ENCODE peak calls at places on chromosomes 7 and 10, in six cellular contexts. One of them, this sample, is unnamed.

GRCh38 chr7:128718967-128719642 is 20.1 kb upstream of the CALU start:
- DNase-seq in body of pancreas: no peak
- DNase-seq in mucosa of descending colon: no peak
- DNase-seq in tibial nerve: no peak
- DNase-seq in CD4-positive, alpha-beta T cell: no peak
- DNase-seq in bronchial epithelial cell: no peak
- DNase-seq in this sample: no peak

GRCh38 chr10:126640391-126640790 is 30.1 kb downstream of the C10orf90 start:
- DNase-seq in body of pancreas: no peak
- DNase-seq in mucosa of descending colon: no peak
- DNase-seq in tibial nerve: no peak
- DNase-seq in CD4-positive, alpha-beta T cell: no peak
- DNase-seq in bronchial epithelial cell: peak; percentile 82
- DNase-seq in this sample: peak; percentile 81

GRCh38 chr10:3622845-3623621 is 162.0 kb downstream of the KLF6 start:
- DNase-seq in body of pancreas: no peak
- DNase-seq in mucosa of descending colon: no peak
- DNase-seq in tibial nerve: no peak
- DNase-seq in CD4-positive, alpha-beta T cell: no peak
- DNase-seq in bronchial epithelial cell: no peak
- DNase-seq in this sample: peak; percentile 15

GRCh38 chr7:46993396-46993795 is 588.5 kb downstream of the TNS3 start:
- DNase-seq in body of pancreas: no peak
- DNase-seq in mucosa of descending colon: no peak
- DNase-seq in tibial nerve: no peak
- DNase-seq in CD4-positive, alpha-beta T cell: no peak
- DNase-seq in bronchial epithelial cell: peak; percentile 74
- DNase-seq in this sample: peak; percentile 36

GRCh38 chr10:110661292-110661691 is 17.2 kb downstream of the RBM20 start:
- DNase-seq in body of pancreas: no peak
- DNase-seq in mucosa of descending colon: no peak
- DNase-seq in tibial nerve: no peak
- DNase-seq in CD4-positive, alpha-beta T cell: no peak
- DNase-seq in bronchial epithelial cell: no peak
- DNase-seq in this sample: no peak

GRCh38 chr10:48792687-48793096 is 108.0 kb downstream of the WDFY4 start:
- DNase-seq in body of pancreas: no peak
- DNase-seq in mucosa of descending colon: peak; percentile 10
- DNase-seq in tibial nerve: no peak
- DNase-seq in CD4-positive, alpha-beta T cell: no peak
- DNase-seq in bronchial epithelial cell: peak; percentile 91
- DNase-seq in this sample: peak; percentile 88

GRCh38 chr7:120272896-120273475 is at the start of gene KCND2:
- DNase-seq in body of pancreas: no peak
- DNase-seq in mucosa of descending colon: no peak
- DNase-seq in tibial nerve: no peak
- DNase-seq in CD4-positive, alpha-beta T cell: no peak
- DNase-seq in bronchial epithelial cell: no peak
- DNase-seq in this sample: no peak

GRCh38 chr10:116944911-116945310 is 60.1 kb downstream of the SHTN1 start:
- DNase-seq in body of pancreas: no peak
- DNase-seq in mucosa of descending colon: no peak
- DNase-seq in tibial nerve: no peak
- DNase-seq in CD4-positive, alpha-beta T cell: no peak
- DNase-seq in bronchial epithelial cell: no peak
- DNase-seq in this sample: no peak

GRCh38 chr10:78623577-78624215 is 445.1 kb upstream of the ZMIZ1 start:
- DNase-seq in body of pancreas: peak; percentile 35
- DNase-seq in mucosa of descending colon: peak; percentile 19
- DNase-seq in tibial nerve: no peak
- DNase-seq in CD4-positive, alpha-beta T cell: no peak
- DNase-seq in bronchial epithelial cell: peak; percentile 87
- DNase-seq in this sample: peak; percentile 13

GRCh38 chr7:129262333-129262732 is 37.5 kb downstream of the AHCYL2 start:
- DNase-seq in body of pancreas: no peak
- DNase-seq in mucosa of descending colon: no peak
- DNase-seq in tibial nerve: no peak
- DNase-seq in CD4-positive, alpha-beta T cell: no peak
- DNase-seq in bronchial epithelial cell: no peak
- DNase-seq in this sample: no peak

GRCh38 chr10:77163670-77164348 is 473.8 kb downstream of the KCNMA1 start:
- DNase-seq in body of pancreas: peak; percentile 18
- DNase-seq in mucosa of descending colon: peak; percentile 52
- DNase-seq in tibial nerve: peak; percentile 36
- DNase-seq in CD4-positive, alpha-beta T cell: no peak
- DNase-seq in bronchial epithelial cell: peak; percentile 100
- DNase-seq in this sample: peak; percentile 97

GRCh38 chr7:129497156-129497555 is 5.2 kb upstream of the SMKR1 start:
- DNase-seq in body of pancreas: no peak
- DNase-seq in mucosa of descending colon: no peak
- DNase-seq in tibial nerve: no peak
- DNase-seq in CD4-positive, alpha-beta T cell: no peak
- DNase-seq in bronchial epithelial cell: no peak
- DNase-seq in this sample: no peak

GRCh38 chr7:17304926-17305325 is 6.5 kb downstream of the AHR start:
- DNase-seq in body of pancreas: peak; percentile 27
- DNase-seq in mucosa of descending colon: no peak
- DNase-seq in tibial nerve: no peak
- DNase-seq in CD4-positive, alpha-beta T cell: no peak
- DNase-seq in bronchial epithelial cell: peak; percentile 96
- DNase-seq in this sample: peak; percentile 94

GRCh38 chr10:514137-514671 is 175.3 kb downstream of the DIP2C start:
- DNase-seq in body of pancreas: peak; percentile 81
- DNase-seq in mucosa of descending colon: no peak
- DNase-seq in tibial nerve: no peak
- DNase-seq in CD4-positive, alpha-beta T cell: no peak
- DNase-seq in bronchial epithelial cell: no peak
- DNase-seq in this sample: no peak

DNA sequence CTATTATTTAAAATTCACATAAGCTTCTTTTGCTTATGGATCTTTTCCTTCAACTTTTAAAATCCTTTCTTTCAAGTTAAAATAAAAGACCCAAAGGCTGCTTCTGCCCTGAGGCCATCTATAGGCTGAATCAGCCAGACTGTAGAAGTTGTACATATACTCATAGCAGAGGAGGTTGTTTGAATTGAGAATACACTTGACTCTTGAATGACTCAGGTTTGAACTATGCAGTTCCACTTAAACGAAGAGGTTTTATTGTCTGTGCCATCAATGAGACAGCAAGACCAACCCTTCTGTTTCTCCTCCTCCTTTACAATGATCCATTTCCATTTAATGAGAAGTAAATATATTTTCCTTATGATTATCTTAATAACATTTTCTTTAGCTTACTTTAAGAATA is 5.8 kb downstream of the ZNF365 start:
- DNase-seq in body of pancreas: no peak
- DNase-seq in mucosa of descending colon: no peak
- DNase-seq in tibial nerve: no peak
- DNase-seq in CD4-positive, alpha-beta T cell: no peak
- DNase-seq in bronchial epithelial cell: peak; percentile 95
- DNase-seq in this sample: peak; percentile 64
- TF ChIP-seq CTCF in body of pancreas: no peak
- TF ChIP-seq CTCF in mucosa of descending colon: no peak
- TF ChIP-seq CTCF in tibial nerve: no peak
- TF ChIP-seq CTCF in CD4-positive, alpha-beta T cell: no peak
- TF ChIP-seq CTCF in bronchial epithelial cell: no peak
- TF ChIP-seq CTCF in this sample: no peak

GRCh38 chr10:33153968-33154327 is 180.5 kb downstream of the NRP1 start:
- DNase-seq in body of pancreas: no peak
- DNase-seq in mucosa of descending colon: no peak
- DNase-seq in tibial nerve: no peak
- DNase-seq in CD4-positive, alpha-beta T cell: no peak
- DNase-seq in bronchial epithelial cell: no peak
- DNase-seq in this sample: no peak
- TF ChIP-seq CTCF in body of pancreas: no peak
- TF ChIP-seq CTCF in mucosa of descending colon: no peak
- TF ChIP-seq CTCF in tibial nerve: no peak
- TF ChIP-seq CTCF in CD4-positive, alpha-beta T cell: no peak
- TF ChIP-seq CTCF in bronchial epithelial cell: no peak
- TF ChIP-seq CTCF in this sample: no peak

GRCh38 chr7:122549578-122549977 is 149.3 kb downstream of the RNF133 start:
- DNase-seq in body of pancreas: no peak
- DNase-seq in mucosa of descending colon: no peak
- DNase-seq in tibial nerve: no peak
- DNase-seq in CD4-positive, alpha-beta T cell: no peak
- DNase-seq in bronchial epithelial cell: no peak
- DNase-seq in this sample: no peak

GRCh38 chr7:122553761-122554160 is 145.2 kb downstream of the RNF133 start:
- DNase-seq in body of pancreas: no peak
- DNase-seq in mucosa of descending colon: no peak
- DNase-seq in tibial nerve: no peak
- DNase-seq in CD4-positive, alpha-beta T cell: no peak
- DNase-seq in bronchial epithelial cell: no peak
- DNase-seq in this sample: no peak

GRCh38 chr7:122546496-122546895 is 152.4 kb downstream of the RNF133 start:
- DNase-seq in body of pancreas: no peak
- DNase-seq in mucosa of descending colon: no peak
- DNase-seq in tibial nerve: no peak
- DNase-seq in CD4-positive, alpha-beta T cell: no peak
- DNase-seq in bronchial epithelial cell: peak; percentile 17
- DNase-seq in this sample: peak; percentile 27

GRCh38 chr7:122552769-122553168 is 146.1 kb downstream of the RNF133 start:
- DNase-seq in body of pancreas: no peak
- DNase-seq in mucosa of descending colon: no peak
- DNase-seq in tibial nerve: no peak
- DNase-seq in CD4-positive, alpha-beta T cell: no peak
- DNase-seq in bronchial epithelial cell: no peak
- DNase-seq in this sample: no peak

DNA sequence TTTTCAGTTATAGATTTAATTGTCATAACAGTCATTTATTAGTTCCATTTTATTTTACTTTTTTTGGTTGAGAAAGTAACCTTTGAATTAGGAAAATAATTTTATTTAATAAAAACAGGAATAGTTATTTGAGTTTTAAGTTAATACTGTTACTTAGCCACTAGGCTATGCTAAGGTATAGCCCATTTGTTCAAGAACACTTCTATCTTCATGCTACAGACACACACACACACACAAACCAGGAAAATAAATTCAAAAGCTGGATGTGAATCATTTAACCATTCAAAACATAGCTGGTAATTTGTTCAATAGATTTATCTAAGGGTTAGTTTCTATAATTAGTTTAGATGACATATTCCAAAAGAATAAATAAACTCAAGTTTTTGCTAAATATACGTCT is 148.4 kb downstream of the RNF133 start:
- DNase-seq in body of pancreas: no peak
- DNase-seq in mucosa of descending colon: no peak
- DNase-seq in tibial nerve: no peak
- DNase-seq in CD4-positive, alpha-beta T cell: no peak
- DNase-seq in bronchial epithelial cell: peak; percentile 7
- DNase-seq in this sample: no peak
- TF ChIP-seq CTCF in body of pancreas: peak; percentile 7
- TF ChIP-seq CTCF in mucosa of descending colon: no peak
- TF ChIP-seq CTCF in tibial nerve: no peak
- TF ChIP-seq CTCF in CD4-positive, alpha-beta T cell: no peak
- TF ChIP-seq CTCF in bronchial epithelial cell: no peak
- TF ChIP-seq CTCF in this sample: no peak

GRCh38 chr7:66502230-66503035 is 126.2 kb upstream of the KCTD7 start:
- DNase-seq in body of pancreas: no peak
- DNase-seq in mucosa of descending colon: no peak
- DNase-seq in tibial nerve: no peak
- DNase-seq in CD4-positive, alpha-beta T cell: no peak
- DNase-seq in bronchial epithelial cell: no peak
- DNase-seq in this sample: no peak
- TF ChIP-seq CTCF in body of pancreas: no peak
- TF ChIP-seq CTCF in mucosa of descending colon: no peak
- TF ChIP-seq CTCF in tibial nerve: no peak
- TF ChIP-seq CTCF in CD4-positive, alpha-beta T cell: no peak
- TF ChIP-seq CTCF in bronchial epithelial cell: no peak
- TF ChIP-seq CTCF in this sample: peak; percentile 14

GRCh38 chr10:59808896-59809643 is 55.8 kb upstream of the MRLN start:
- DNase-seq in body of pancreas: peak; percentile 68
- DNase-seq in mucosa of descending colon: peak; percentile 94
- DNase-seq in tibial nerve: peak; percentile 64
- DNase-seq in CD4-positive, alpha-beta T cell: peak; percentile 36
- DNase-seq in bronchial epithelial cell: peak; percentile 72
- DNase-seq in this sample: peak; percentile 81
- TF ChIP-seq CTCF in body of pancreas: peak; percentile 51
- TF ChIP-seq CTCF in mucosa of descending colon: peak; percentile 63
- TF ChIP-seq CTCF in tibial nerve: peak; percentile 63
- TF ChIP-seq CTCF in CD4-positive, alpha-beta T cell: peak; percentile 46
- TF ChIP-seq CTCF in bronchial epithelial cell: peak; percentile 90
- TF ChIP-seq CTCF in this sample: peak; percentile 63

GRCh38 chr7:93461350-93461749 is 113.2 kb downstream of the CALCR start:
- DNase-seq in body of pancreas: no peak
- DNase-seq in mucosa of descending colon: no peak
- DNase-seq in tibial nerve: no peak
- DNase-seq in CD4-positive, alpha-beta T cell: no peak
- DNase-seq in bronchial epithelial cell: peak; percentile 3
- DNase-seq in this sample: peak; percentile 3
- TF ChIP-seq CTCF in body of pancreas: peak; percentile 5
- TF ChIP-seq CTCF in mucosa of descending colon: no peak
- TF ChIP-seq CTCF in tibial nerve: no peak
- TF ChIP-seq CTCF in CD4-positive, alpha-beta T cell: no peak
- TF ChIP-seq CTCF in bronchial epithelial cell: no peak
- TF ChIP-seq CTCF in this sample: peak; percentile 24

GRCh38 chr10:129929343-129930297 is 34.5 kb downstream of the EBF3 start:
- DNase-seq in body of pancreas: no peak
- DNase-seq in mucosa of descending colon: no peak
- DNase-seq in tibial nerve: no peak
- DNase-seq in CD4-positive, alpha-beta T cell: no peak
- DNase-seq in bronchial epithelial cell: no peak
- DNase-seq in this sample: no peak
- TF ChIP-seq CTCF in body of pancreas: no peak
- TF ChIP-seq CTCF in mucosa of descending colon: no peak
- TF ChIP-seq CTCF in tibial nerve: no peak
- TF ChIP-seq CTCF in CD4-positive, alpha-beta T cell: no peak
- TF ChIP-seq CTCF in bronchial epithelial cell: no peak
- TF ChIP-seq CTCF in this sample: no peak

DNA sequence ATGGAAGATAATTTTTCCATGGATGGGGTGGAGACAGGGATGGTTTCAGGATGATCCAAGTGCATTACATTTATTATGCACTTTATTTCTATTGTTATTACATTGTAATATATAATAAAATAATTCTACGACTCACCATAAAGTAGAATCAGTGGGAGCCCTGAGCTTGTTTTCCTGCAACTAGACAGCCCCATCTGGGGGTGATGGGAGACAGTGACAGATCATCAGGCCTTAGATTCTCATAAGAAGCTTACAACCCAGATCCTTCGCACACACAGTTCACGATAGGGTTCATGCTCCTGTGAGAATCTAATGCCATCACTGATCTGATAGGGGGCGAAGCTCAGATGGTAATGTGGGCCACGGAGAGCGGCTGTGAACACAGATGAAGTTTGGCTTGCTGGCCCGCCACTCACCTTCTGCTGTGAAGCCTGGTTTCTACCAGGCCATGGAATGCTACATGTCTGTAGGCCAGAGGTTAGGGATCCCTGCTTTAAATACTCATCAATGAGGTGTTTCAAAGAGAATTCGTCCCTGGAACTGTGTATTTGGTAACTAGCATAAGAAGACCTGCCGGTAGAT is 21.2 kb upstream of the PRKCQ start:
- DNase-seq in body of pancreas: no peak
- DNase-seq in mucosa of descending colon: no peak
- DNase-seq in tibial nerve: no peak
- DNase-seq in CD4-positive, alpha-beta T cell: no peak
- DNase-seq in bronchial epithelial cell: no peak
- DNase-seq in this sample: no peak
- TF ChIP-seq CTCF in body of pancreas: no peak
- TF ChIP-seq CTCF in mucosa of descending colon: no peak
- TF ChIP-seq CTCF in tibial nerve: no peak
- TF ChIP-seq CTCF in CD4-positive, alpha-beta T cell: peak; percentile 79
- TF ChIP-seq CTCF in bronchial epithelial cell: no peak
- TF ChIP-seq CTCF in this sample: no peak

GRCh38 chr7:143345428-143345900 is 17.0 kb downstream of the FAM131B start:
- DNase-seq in body of pancreas: peak; percentile 47
- DNase-seq in mucosa of descending colon: peak; percentile 76
- DNase-seq in tibial nerve: no peak
- DNase-seq in CD4-positive, alpha-beta T cell: peak; percentile 53
- DNase-seq in bronchial epithelial cell: peak; percentile 50
- DNase-seq in this sample: no peak
- TF ChIP-seq CTCF in body of pancreas: peak; percentile 48
- TF ChIP-seq CTCF in mucosa of descending colon: peak; percentile 45
- TF ChIP-seq CTCF in tibial nerve: peak; percentile 39
- TF ChIP-seq CTCF in CD4-positive, alpha-beta T cell: peak; percentile 67
- TF ChIP-seq CTCF in bronchial epithelial cell: peak; percentile 90
- TF ChIP-seq CTCF in this sample: no peak